ENCODE peak calls at places on chromosome 11, in five cellular contexts. Q is PC-9, P is DND-41, R is IMR-90, J is OCI-LY7. F is an unnamed sample.

GRCh38 chr11:36300651-36301050 is 4.6 kb downstream of the PRR5L start:
- DNase-seq in Q (no peak), P (no peak), R (peak; percentile 17), J (no peak), F (no peak)

GRCh38 chr11:122091850-122092249 is 24.2 kb downstream of the BLID start:
- DNase-seq in Q (no peak), P (no peak), R (peak; percentile 46), J (no peak), F (no peak)

GRCh38 chr11:7512525-7513209 is 1.1 kb upstream of the PPFIBP2 start:
- DNase-seq in Q (no peak), P (no peak), R (no peak), J (peak; percentile 91), F (peak; percentile 85)

GRCh38 chr11:132941761-132942160 is 590.5 kb downstream of the OPCML start:
- DNase-seq in Q (no peak), P (no peak), R (no peak), J (no peak), F (no peak)

GRCh38 chr11:62857541-62857982 is 18.2 kb upstream of the WDR74 start:
- DNase-seq in Q (peak; percentile 79), P (no peak), R (peak; percentile 48), J (no peak), F (no peak)

GRCh38 chr11:92384807-92385206 is 160.2 kb downstream of the FAT3 start:
- DNase-seq in Q (no peak), P (no peak), R (no peak), J (no peak), F (no peak)

GRCh38 chr11:95585071-95585751 is 204.4 kb downstream of the FAM76B start:
- DNase-seq in Q (no peak), P (no peak), R (peak; percentile 88), J (no peak), F (no peak)

GRCh38 chr11:3831378-3832239 is 9.2 kb downstream of the RHOG start:
- DNase-seq in Q (no peak), P (no peak), R (no peak), J (no peak), F (no peak)

GRCh38 chr11:98194611-98195010 is 826.1 kb upstream of the CNTN5 start:
- DNase-seq in Q (no peak), P (no peak), R (no peak), J (no peak), F (no peak)

GRCh38 chr11:62501432-62501891 is 45.1 kb downstream of the AHNAK start:
- DNase-seq in Q (no peak), P (no peak), R (peak; percentile 26), J (no peak), F (no peak)

GRCh38 chr11:78417888-78418583 is 416 bp upstream of the GAB2 start:
- DNase-seq in Q (peak; percentile 63), P (peak; percentile 88), R (peak; percentile 69), J (peak; percentile 79), F (peak; percentile 84)

GRCh38 chr11:63920126-63920869 is 3.3 kb upstream of the RCOR2 start:
- DNase-seq in Q (no peak), P (no peak), R (no peak), J (no peak), F (no peak)

GRCh38 chr11:71078482-71078881 is 173.9 kb downstream of the SHANK2 start:
- DNase-seq in Q (peak; percentile 74), P (no peak), R (no peak), J (no peak), F (no peak)

GRCh38 chr11:10629431-10630002 is 61.1 kb upstream of the LYVE1 start:
- DNase-seq in Q (no peak), P (no peak), R (no peak), J (no peak), F (no peak)

GRCh38 chr11:43870981-43871550 is 9.6 kb upstream of the ALKBH3 start:
- DNase-seq in Q (no peak), P (no peak), R (no peak), J (no peak), F (no peak)

GRCh38 chr11:119388103-119388502 is 6.6 kb upstream of the USP2 start:
- DNase-seq in Q (no peak), P (no peak), R (no peak), J (no peak), F (no peak)

GRCh38 chr11:22624742-22625447 is 728 bp downstream of the FANCF start:
- DNase-seq in Q (peak; percentile 62), P (peak; percentile 74), R (peak; percentile 60), J (peak; percentile 81), F (peak; percentile 82)

GRCh38 chr11:75431533-75432525 is 1.2 kb downstream of the KLHL35 start:
- DNase-seq in Q (no peak), P (no peak), R (no peak), J (no peak), F (no peak)

GRCh38 chr11:35218956-35219355 is 80.0 kb downstream of the CD44 start:
- DNase-seq in Q (no peak), P (no peak), R (peak; percentile 87), J (no peak), F (no peak)

GRCh38 chr11:17771415-17771814 is 36.8 kb downstream of the KCNC1 start:
- DNase-seq in Q (no peak), P (no peak), R (no peak), J (no peak), F (no peak)

GRCh38 chr11:72924568-72925190 is 110.5 kb downstream of the ATG16L2 start:
- DNase-seq in Q (peak; percentile 37), P (no peak), R (peak; percentile 57), J (peak; percentile 53), F (peak; percentile 18)

GRCh38 chr11:18203723-18204122 is 31.1 kb downstream of the MRGPRX4 start:
- DNase-seq in Q (no peak), P (no peak), R (peak; percentile 14), J (no peak), F (no peak)

GRCh38 chr11:2287102-2287501 is 14.6 kb downstream of the C11orf21 start:
- DNase-seq in Q (no peak), P (peak; percentile 3), R (no peak), J (no peak), F (no peak)

GRCh38 chr11:117902001-117902855 is 25.8 kb upstream of the FXYD6 start:
- DNase-seq in Q (no peak), P (peak; percentile 3), R (no peak), J (no peak), F (no peak)

GRCh38 chr11:65891180-65892136 is 985 bp downstream of the CCDC85B start:
- DNase-seq in Q (no peak), P (peak; percentile 38), R (no peak), J (peak; percentile 83), F (no peak)

GRCh38 chr11:27281276-27281675 is 81.7 kb downstream of the CCDC34 start:
- DNase-seq in Q (no peak), P (no peak), R (no peak), J (no peak), F (no peak)

GRCh38 chr11:94574193-94574961 is 7.2 kb downstream of the PIWIL4 start:
- DNase-seq in Q (no peak), P (no peak), R (peak; percentile 90), J (no peak), F (no peak)

GRCh38 chr11:77728203-77728786 is 90.7 kb upstream of the CLNS1A start:
- DNase-seq in Q (no peak), P (no peak), R (no peak), J (no peak), F (no peak)

GRCh38 chr11:60744114-60744513 is 12.6 kb upstream of the MS4A15 start:
- DNase-seq in Q (peak; percentile 19), P (no peak), R (no peak), J (no peak), F (no peak)

GRCh38 chr11:27234043-27234668 is 128.9 kb downstream of the CCDC34 start:
- DNase-seq in Q (no peak), P (no peak), R (peak; percentile 94), J (peak; percentile 82), F (no peak)

GRCh38 chr11:110991621-110992355 is 253.7 kb upstream of the POU2AF2 start:
- DNase-seq in Q (no peak), P (no peak), R (no peak), J (no peak), F (no peak)

GRCh38 chr11:69048056-69048717 is 545 bp upstream of the TPCN2 start:
- DNase-seq in Q (no peak), P (no peak), R (no peak), J (no peak), F (no peak)

GRCh38 chr11:69051381-69052342 is 2.9 kb downstream of the TPCN2 start:
- DNase-seq in Q (no peak), P (no peak), R (no peak), J (peak; percentile 30), F (no peak)

GRCh38 chr11:69050592-69051380 is 2.1 kb downstream of the TPCN2 start:
- DNase-seq in Q (no peak), P (no peak), R (no peak), J (no peak), F (no peak)

GRCh38 chr11:69048718-69049489 is at the start of gene TPCN2:
- DNase-seq in Q (peak; percentile 86), P (peak; percentile 94), R (peak; percentile 96), J (peak; percentile 97), F (peak; percentile 91)

GRCh38 chr11:69049490-69049867 is 747 bp downstream of the TPCN2 start:
- DNase-seq in Q (no peak), P (peak; percentile 37), R (no peak), J (peak; percentile 44), F (no peak)
- H2AFZ ChIP-seq in Q (peak overlapping the region; percentile 90), P (peak overlapping the region; percentile 89), R (peak overlapping the region; percentile 99), J (no peak overlapping the region), F (peak overlapping the region; percentile 92)

DNA sequence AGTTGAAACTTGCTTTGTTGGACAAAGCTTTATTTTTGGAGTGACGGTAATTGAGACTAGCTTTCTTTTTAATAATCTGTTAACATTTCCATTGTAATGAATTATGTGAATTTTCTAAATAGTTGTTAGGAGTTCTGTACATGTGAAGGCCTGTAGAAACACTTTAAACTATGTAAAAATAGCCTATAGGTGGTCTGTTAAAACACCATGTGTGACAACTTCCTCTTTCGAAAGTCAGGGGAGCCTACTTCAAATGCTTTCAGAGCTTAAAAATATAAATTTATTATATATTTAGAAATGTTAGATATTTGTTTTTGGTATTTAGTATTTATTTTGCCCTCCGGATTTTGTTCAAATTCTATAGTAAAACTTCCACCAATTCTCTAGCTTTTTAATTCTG is 28.7 kb downstream of the DDIAS start:
- DNase-seq in Q (no peak), P (no peak), R (no peak), J (peak; percentile 75), F (no peak)
- H2AFZ ChIP-seq in Q (no peak overlapping the region), P (no peak overlapping the region), R (no peak overlapping the region), J (peak overlapping the region; percentile 9), F (no peak overlapping the region)

GRCh38 chr11:87722756-87723599 is 452.3 kb downstream of the RAB38 start:
- DNase-seq in Q (peak; percentile 28), P (peak; percentile 28), R (peak; percentile 2), J (peak; percentile 47), F (peak; percentile 36)
- H2AFZ ChIP-seq in Q (no peak overlapping the region), P (no peak overlapping the region), R (no peak overlapping the region), J (no peak overlapping the region), F (no peak overlapping the region)

DNA sequence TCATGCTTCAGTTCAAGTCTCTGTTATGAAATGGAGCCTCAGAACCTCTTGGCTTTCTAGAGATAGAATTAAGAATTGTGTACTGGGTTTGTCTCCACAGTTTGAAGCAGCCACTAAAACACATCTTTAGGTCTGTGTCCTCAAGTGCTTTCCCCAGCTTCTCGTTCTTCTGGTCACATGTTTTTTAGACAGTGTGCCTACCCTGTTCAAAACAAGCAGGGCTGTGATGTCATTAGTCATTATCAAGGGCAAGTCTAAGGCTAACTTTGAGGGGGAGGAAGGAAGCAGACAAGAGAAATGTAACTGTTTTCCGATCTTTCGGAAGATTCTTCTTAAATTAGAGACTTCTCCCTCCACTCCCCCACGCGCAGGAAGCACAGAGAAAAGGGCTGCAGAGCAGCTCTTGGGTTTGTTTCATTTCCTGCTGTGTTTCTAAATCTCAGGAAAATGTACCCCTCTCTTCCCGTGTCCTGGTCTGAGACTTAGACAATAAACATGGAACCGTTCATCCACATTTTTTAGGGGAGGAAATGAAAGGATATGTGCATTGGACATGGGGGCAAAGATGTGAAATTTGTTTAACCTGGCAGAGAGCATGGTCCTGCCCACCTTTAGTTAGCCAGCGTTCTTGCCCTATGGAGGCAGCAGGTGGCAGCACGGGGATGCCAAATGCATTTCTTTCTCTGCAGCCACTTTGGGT is 3.1 kb downstream of the AKIP1 start:
- DNase-seq in Q (no peak), P (peak; percentile 68), R (peak; percentile 39), J (peak; percentile 70), F (peak; percentile 62)
- H2AFZ ChIP-seq in Q (no peak overlapping the region), P (peak overlapping the region; percentile 19), R (no peak overlapping the region), J (peak overlapping the region; percentile 90), F (peak overlapping the region; percentile 78)

F was measured in MM.1S.